ENCODE peak calls at places on chromosomes 12 and 14, in ten cellular contexts. Q is NCI-H1694; U is CD8-positive, alpha-beta memory T cell; G is heart left ventricle; K is upper lobe of left lung; H is bronchial epithelial cell; E is astrocyte of the spinal cord; I is AG09309; D is activated T-helper 1 cell treated with anti-CD3 and anti-CD28 coated beads, Interleukin-12 subunit alpha, Interleukin-12 subunit beta, Interleukin-2, Interleukin-4 antibody, amounts not matched to agents 30 ng/mL and 10 ng/mL and 1 ng/mL, durations not matched to agents 14 hours and 24 hours and 36 hours; L is iris pigment epithelial cell. W is an unnamed sample.

GRCh38 chr14:74552623-74553022 is 59.1 kb downstream of the ISCA2 start:
- DNase-seq in D (no peak), G (peak), I (no peak), Q (no peak), L (no peak), H (no peak), E (no peak), K (peak), U (no peak), W (no peak)

GRCh38 chr14:102982852-102983470 is 60.5 kb downstream of the AMN start:
- DNase-seq in D (no peak), G (no peak), E (no peak), U (no peak), L (no peak), Q (no peak), I (no peak), H (no peak), K (no peak), W (no peak)

GRCh38 chr12:63151898-63152700 is 1.1 kb upstream of the AVPR1A start:
- DNase-seq in U (no peak), K (peak), I (no peak), H (peak), L (peak), Q (peak), D (no peak), E (peak), G (peak), W (peak)

GRCh38 chr14:59483360-59483759 is 848 bp downstream of the L3HYPDH start:
- DNase-seq in D (no peak), L (peak), Q (no peak), E (peak), U (no peak), I (no peak), H (peak), K (no peak), G (no peak), W (peak)

GRCh38 chr14:75476274-75476995 is 45.8 kb upstream of the BATF start:
- DNase-seq in G (no peak), L (no peak), K (peak), U (no peak), I (no peak), H (no peak), E (no peak), D (no peak), Q (no peak), W (no peak)

GRCh38 chr14:50801706-50802105 is 29.3 kb downstream of the NIN start:
- DNase-seq in K (no peak), E (peak), I (no peak), Q (no peak), G (no peak), D (no peak), L (peak), U (no peak), H (peak), W (peak)

GRCh38 chr14:102524026-102524450 is 14.5 kb upstream of the ANKRD9 start:
- DNase-seq in E (no peak), D (no peak), H (no peak), L (no peak), Q (no peak), I (no peak), G (no peak), U (no peak), K (no peak), W (no peak)

GRCh38 chr14:100901391-100902183 is 1.9 kb downstream of the RTL1 start:
- DNase-seq in U (no peak), E (no peak), D (no peak), L (no peak), K (no peak), I (no peak), H (no peak), Q (no peak), G (no peak), W (no peak)

GRCh38 chr14:80491131-80491530 is 279.8 kb upstream of the DIO2 start:
- DNase-seq in E (peak), U (no peak), H (no peak), G (peak), D (no peak), Q (no peak), K (no peak), I (peak), L (peak), W (peak)

GRCh38 chr12:5309654-5310053 is 122.3 kb upstream of the NTF3 start:
- DNase-seq in I (no peak), D (no peak), L (no peak), H (no peak), E (no peak), Q (no peak), G (no peak), K (peak), U (no peak), W (no peak)

GRCh38 chr12:124929649-124930419 is 15.4 kb upstream of the UBC start:
- DNase-seq in U (no peak), H (no peak), Q (no peak), L (no peak), K (peak), I (no peak), G (no peak), D (no peak), E (no peak), W (no peak)

GRCh38 chr12:46524778-46525177 is 152.2 kb upstream of the SLC38A2 start:
- DNase-seq in Q (no peak), U (no peak), K (peak), I (no peak), G (peak), D (no peak), H (peak), E (peak), L (peak), W (peak)

W was measured in brain microvascular endothelial cell.